ENCODE peak calls at places on chromosomes 6 and 20, in five cellular contexts. One of them, this sample, is unnamed.

GRCh38 chr20:61699184-61700066 is 366.3 kb downstream of the TAF4 start:
- DNase-seq in GM04503: no peak
- DNase-seq in AG04450: no peak
- DNase-seq in stomach: no peak
- DNase-seq in substantia nigra: no peak
- DNase-seq in this sample: no peak

GRCh38 chr6:43286995-43287716 is 10.9 kb upstream of the SLC22A7 start:
- DNase-seq in GM04503: no peak
- DNase-seq in AG04450: no peak
- DNase-seq in stomach: no peak
- DNase-seq in substantia nigra: no peak
- DNase-seq in this sample: no peak

GRCh38 chr6:129906515-129907077 is 45.5 kb upstream of the TMEM244 start:
- DNase-seq in GM04503: no peak
- DNase-seq in AG04450: no peak
- DNase-seq in stomach: no peak
- DNase-seq in substantia nigra: no peak
- DNase-seq in this sample: no peak

GRCh38 chr6:64249129-64249528 is 613.5 kb downstream of the PHF3 start:
- DNase-seq in GM04503: no peak
- DNase-seq in AG04450: no peak
- DNase-seq in stomach: no peak
- DNase-seq in substantia nigra: no peak
- DNase-seq in this sample: no peak

GRCh38 chr6:167392631-167393301 is 67.9 kb downstream of the TTLL2 start:
- DNase-seq in GM04503: no peak
- DNase-seq in AG04450: no peak
- DNase-seq in stomach: no peak
- DNase-seq in substantia nigra: no peak
- DNase-seq in this sample: no peak

GRCh38 chr6:11653028-11653583 is 115.6 kb downstream of the TMEM170B start:
- DNase-seq in GM04503: peak
- DNase-seq in AG04450: peak
- DNase-seq in stomach: no peak
- DNase-seq in substantia nigra: no peak
- DNase-seq in this sample: no peak

GRCh38 chr20:846894-847278 is 13.4 kb downstream of the FAM110A start:
- DNase-seq in GM04503: no peak
- DNase-seq in AG04450: no peak
- DNase-seq in stomach: no peak
- DNase-seq in substantia nigra: no peak
- DNase-seq in this sample: no peak

GRCh38 chr20:58103517-58103904 is 124.9 kb downstream of the ANKRD60 start:
- DNase-seq in GM04503: no peak
- DNase-seq in AG04450: no peak
- DNase-seq in stomach: no peak
- DNase-seq in substantia nigra: no peak
- DNase-seq in this sample: no peak

GRCh38 chr6:44662461-44663121 is 275.1 kb downstream of the CDC5L start:
- DNase-seq in GM04503: peak
- DNase-seq in AG04450: no peak
- DNase-seq in stomach: no peak
- DNase-seq in substantia nigra: no peak
- DNase-seq in this sample: no peak

GRCh38 chr20:63737940-63738686 is 1.5 kb upstream of the SLC2A4RG start:
- DNase-seq in GM04503: no peak
- DNase-seq in AG04450: no peak
- DNase-seq in stomach: no peak
- DNase-seq in substantia nigra: no peak
- DNase-seq in this sample: no peak

GRCh38 chr6:155549028-155549798 is 93.6 kb upstream of the NOX3 start:
- DNase-seq in GM04503: no peak
- DNase-seq in AG04450: no peak
- DNase-seq in stomach: no peak
- DNase-seq in substantia nigra: no peak
- DNase-seq in this sample: no peak

GRCh38 chr6:89840538-89840937 is 10.9 kb downstream of the CASP8AP2 start:
- DNase-seq in GM04503: no peak
- DNase-seq in AG04450: no peak
- DNase-seq in stomach: no peak
- DNase-seq in substantia nigra: no peak
- DNase-seq in this sample: no peak

GRCh38 chr20:31642837-31643236 is 5.1 kb downstream of the COX4I2 start:
- DNase-seq in GM04503: no peak
- DNase-seq in AG04450: no peak
- DNase-seq in stomach: no peak
- DNase-seq in substantia nigra: no peak
- DNase-seq in this sample: no peak

GRCh38 chr6:21856096-21856825 is 262.7 kb downstream of the SOX4 start:
- DNase-seq in GM04503: peak
- DNase-seq in AG04450: peak
- DNase-seq in stomach: no peak
- DNase-seq in substantia nigra: no peak
- DNase-seq in this sample: no peak

GRCh38 chr6:41691426-41692079 is 43.9 kb downstream of the TFEB start:
- DNase-seq in GM04503: no peak
- DNase-seq in AG04450: no peak
- DNase-seq in stomach: no peak
- DNase-seq in substantia nigra: no peak
- DNase-seq in this sample: no peak

GRCh38 chr20:35788796-35789195 is 17.0 kb downstream of the PHF20 start:
- DNase-seq in GM04503: no peak
- DNase-seq in AG04450: no peak
- DNase-seq in stomach: no peak
- DNase-seq in substantia nigra: no peak
- DNase-seq in this sample: no peak

GRCh38 chr20:35627121-35627520 is 11.5 kb downstream of the SPAG4 start:
- DNase-seq in GM04503: no peak
- DNase-seq in AG04450: no peak
- DNase-seq in stomach: no peak
- DNase-seq in substantia nigra: no peak
- DNase-seq in this sample: no peak

GRCh38 chr6:34025851-34026250 is 120.0 kb downstream of the GRM4 start:
- DNase-seq in GM04503: no peak
- DNase-seq in AG04450: no peak
- DNase-seq in stomach: no peak
- DNase-seq in substantia nigra: no peak
- DNase-seq in this sample: no peak

GRCh38 chr6:148335582-148335981 is 7.1 kb upstream of the SASH1 start:
- DNase-seq in GM04503: no peak
- DNase-seq in AG04450: no peak
- DNase-seq in stomach: no peak
- DNase-seq in substantia nigra: no peak
- DNase-seq in this sample: no peak

GRCh38 chr20:63089051-63089907 is 82.5 kb upstream of the BHLHE23 start:
- DNase-seq in GM04503: no peak
- DNase-seq in AG04450: no peak
- DNase-seq in stomach: no peak
- DNase-seq in substantia nigra: no peak
- DNase-seq in this sample: no peak

GRCh38 chr20:46011631-46012482 is 3.1 kb downstream of the MMP9 start:
- DNase-seq in GM04503: no peak
- DNase-seq in AG04450: no peak
- DNase-seq in stomach: peak
- DNase-seq in substantia nigra: no peak
- DNase-seq in this sample: no peak

GRCh38 chr6:151001387-151002063 is 136.0 kb downstream of the MTHFD1L start:
- DNase-seq in GM04503: no peak
- DNase-seq in AG04450: no peak
- DNase-seq in stomach: no peak
- DNase-seq in substantia nigra: no peak
- DNase-seq in this sample: no peak

GRCh38 chr6:7166410-7167293 is 58.9 kb downstream of the RREB1 start:
- DNase-seq in GM04503: no peak
- DNase-seq in AG04450: peak
- DNase-seq in stomach: no peak
- DNase-seq in substantia nigra: no peak
- DNase-seq in this sample: no peak

GRCh38 chr20:12372557-12372956 is 454.9 kb downstream of the BTBD3 start:
- DNase-seq in GM04503: no peak
- DNase-seq in AG04450: no peak
- DNase-seq in stomach: no peak
- DNase-seq in substantia nigra: no peak
- DNase-seq in this sample: no peak

GRCh38 chr6:14542670-14543366 is 425.2 kb downstream of the CD83 start:
- DNase-seq in GM04503: no peak
- DNase-seq in AG04450: peak
- DNase-seq in stomach: no peak
- DNase-seq in substantia nigra: no peak
- DNase-seq in this sample: no peak

GRCh38 chr20:46255440-46256104 is 52.7 kb downstream of the CDH22 start:
- DNase-seq in GM04503: no peak
- DNase-seq in AG04450: no peak
- DNase-seq in stomach: peak
- DNase-seq in substantia nigra: no peak
- DNase-seq in this sample: peak

This sample was measured in omental fat pad.